ENCODE peak calls at places on chromosomes 6 and 20, in five cellular contexts. D, J, W, O and Z are unnamed samples.

GRCh38 chr6:44082872-44083321 is 44.4 kb downstream of the MRPL14 start:
- DNase-seq in D (no peak), J (no peak), W (no peak), O (no peak), Z (no peak)

GRCh38 chr6:17418281-17419188 is 25.1 kb downstream of the CAP2 start:
- DNase-seq in D (peak), J (no peak), W (peak), O (no peak), Z (no peak)

GRCh38 chr6:63346217-63346834 is 26.5 kb upstream of the LGSN start:
- DNase-seq in D (no peak), J (no peak), W (no peak), O (no peak), Z (no peak)

GRCh38 chr6:74409447-74409846 is 713.4 kb downstream of the CD109 start:
- DNase-seq in D (peak), J (no peak), W (peak), O (no peak), Z (no peak)

GRCh38 chr6:34067814-34068213 is 78.1 kb downstream of the GRM4 start:
- DNase-seq in D (no peak), J (no peak), W (no peak), O (no peak), Z (no peak)

GRCh38 chr20:23332467-23332866 is 18.1 kb upstream of the NXT1 start:
- DNase-seq in D (peak), J (no peak), W (no peak), O (no peak), Z (no peak)

GRCh38 chr20:10002871-10003270 is 31.9 kb upstream of the ANKEF1 start:
- DNase-seq in D (no peak), J (no peak), W (no peak), O (no peak), Z (no peak)

GRCh38 chr6:150008588-150008987 is 16.7 kb downstream of the RAET1L start:
- DNase-seq in D (peak), J (no peak), W (no peak), O (no peak), Z (no peak)

GRCh38 chr6:35954335-35954734 is 33.4 kb upstream of the SRPK1 start:
- DNase-seq in D (no peak), J (no peak), W (no peak), O (no peak), Z (no peak)

GRCh38 chr6:88402909-88403308 is 236.8 kb upstream of the CNR1 start:
- DNase-seq in D (no peak), J (no peak), W (no peak), O (no peak), Z (no peak)

GRCh38 chr6:63975685-63976084 is 340.1 kb downstream of the PHF3 start:
- DNase-seq in D (peak), J (no peak), W (no peak), O (no peak), Z (no peak)

GRCh38 chr6:102356170-102356569 is 962.7 kb downstream of the GRIK2 start:
- DNase-seq in D (no peak), J (no peak), W (no peak), O (no peak), Z (no peak)

GRCh38 chr6:156009656-156010055 is 554.0 kb upstream of the NOX3 start:
- DNase-seq in D (no peak), J (no peak), W (no peak), O (no peak), Z (no peak)

GRCh38 chr6:128569737-128570438 is 49.5 kb upstream of the PTPRK start:
- DNase-seq in D (peak), J (no peak), W (peak), O (no peak), Z (no peak)

GRCh38 chr20:24842591-24843442 is 106.3 kb upstream of the CST7 start:
- DNase-seq in D (no peak), J (peak), W (no peak), O (no peak), Z (no peak)

GRCh38 chr20:53387983-53388675 is 205.5 kb downstream of the ZNF217 start:
- DNase-seq in D (no peak), J (no peak), W (no peak), O (no peak), Z (no peak)

GRCh38 chr6:52994031-52994788 is 874 bp downstream of the GSTA4 start:
- DNase-seq in D (peak), J (no peak), W (no peak), O (no peak), Z (no peak)

GRCh38 chr20:48584391-48585249 is 243.2 kb downstream of the PREX1 start:
- DNase-seq in D (no peak), J (no peak), W (no peak), O (no peak), Z (no peak)

GRCh38 chr6:106082735-106083398 is 3.3 kb upstream of the PRDM1 start:
- DNase-seq in D (peak), J (no peak), W (no peak), O (no peak), Z (no peak)

GRCh38 chr6:4280721-4281120 is 145.3 kb upstream of the ECI2 start:
- DNase-seq in D (peak), J (no peak), W (peak), O (no peak), Z (peak)